ENCODE peak calls at places on chromosomes 4 and X, in seven cellular contexts. U is thoracic aorta, Y is sigmoid colon, G is A549, X is AG10803, F is upper lobe of left lung, O is endodermal cell. M is an unnamed sample.

GRCh38 chr4:103091601-103092223 is 7.9 kb downstream of the BDH2 start:
- DNase-seq in U (no peak), Y (no peak), G (peak), X (peak), F (no peak), O (peak), M (no peak)

GRCh38 chr4:111639120-111639519 is 506.1 kb upstream of the FAM241A start:
- DNase-seq in U (no peak), Y (no peak), G (peak), X (peak), F (no peak), O (no peak), M (no peak)

GRCh38 chr4:98284640-98285046 is 23.5 kb downstream of the RAP1GDS1 start:
- DNase-seq in U (no peak), Y (no peak), G (peak), X (no peak), F (no peak), O (peak), M (no peak)

GRCh38 chr4:38069271-38069760 is 109.1 kb downstream of the PTTG2 start:
- DNase-seq in U (no peak), Y (no peak), G (peak), X (no peak), F (peak), O (peak), M (no peak)

GRCh38 chr4:2604614-2605013 is 68.2 kb downstream of the FAM193A start:
- DNase-seq in U (no peak), Y (peak), G (no peak), X (no peak), F (no peak), O (no peak), M (no peak)

GRCh38 chrX:140715787-140716186 is 6.2 kb downstream of the LINC00632 start:
- DNase-seq in U (no peak), Y (no peak), G (no peak), X (no peak), F (no peak), O (no peak), M (no peak)

GRCh38 chr4:74098628-74098995 is 383 bp downstream of the CXCL2 start:
- DNase-seq in U (no peak), Y (peak), G (no peak), X (no peak), F (no peak), O (peak), M (no peak)

GRCh38 chr4:79241846-79242245 is 84.0 kb downstream of the NAA11 start:
- DNase-seq in U (no peak), Y (no peak), G (no peak), X (peak), F (no peak), O (peak), M (no peak)

GRCh38 chrX:101287402-101287801 is 3.7 kb downstream of the TAF7L start:
- DNase-seq in U (no peak), Y (no peak), G (peak), X (peak), F (no peak), O (no peak), M (peak)

GRCh38 chr4:110503588-110504435 is 27.9 kb downstream of the ENPEP start:
- DNase-seq in U (no peak), Y (no peak), G (no peak), X (peak), F (no peak), O (peak), M (no peak)

GRCh38 chr4:128159967-128160366 is 98.9 kb downstream of the LARP1B start:
- DNase-seq in U (no peak), Y (no peak), G (peak), X (peak), F (no peak), O (no peak), M (peak)

GRCh38 chr4:177108708-177109107 is 201.0 kb upstream of the NEIL3 start:
- DNase-seq in U (no peak), Y (no peak), G (peak), X (peak), F (no peak), O (no peak), M (no peak)
- TF ChIP-seq CTCF in U (no peak), Y (no peak), G (no peak), X (peak), F (no peak), O (peak), M (peak)

GRCh38 chr4:26217961-26218676 is 102.7 kb upstream of the RBPJ start:
- DNase-seq in U (no peak), Y (no peak), G (no peak), X (peak), F (no peak), O (peak), M (no peak)
- H3K4me3 ChIP-seq in U (no peak), Y (no peak), G (no peak), X (peak), F (no peak), O (no peak), M (no peak)

DNA sequence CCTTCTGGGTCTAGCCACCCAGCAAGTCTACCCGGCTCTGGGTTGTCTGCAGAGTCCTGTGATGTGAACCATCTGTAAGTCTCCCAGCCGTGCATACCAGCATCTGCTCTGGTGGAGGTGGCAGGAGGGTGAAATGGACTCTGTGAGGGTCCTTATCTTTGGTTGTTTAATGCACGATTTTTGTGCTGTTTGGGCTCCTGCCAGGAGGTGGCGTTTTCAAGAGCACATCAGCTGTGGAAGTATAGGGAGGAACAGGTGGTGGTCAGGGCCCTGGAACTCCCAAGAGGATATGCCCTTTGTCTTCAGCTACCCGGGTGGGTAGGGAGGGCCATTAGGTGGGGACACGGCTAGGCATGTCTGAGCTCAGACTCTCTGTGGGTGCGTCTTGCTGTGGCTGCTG is 66.5 kb upstream of the ZFP42 start:
- DNase-seq in U (no peak), Y (no peak), G (peak), X (no peak), F (no peak), O (peak), M (no peak)
- TF ChIP-seq CTCF in U (no peak), Y (no peak), G (no peak), X (no peak), F (no peak), O (peak), M (no peak)

GRCh38 chr4:87865288-87865687 is 32.5 kb downstream of the MEPE start:
- DNase-seq in U (no peak), Y (no peak), G (peak), X (no peak), F (no peak), O (no peak), M (no peak)
- H3K4me3 ChIP-seq in U (no peak), Y (no peak), G (no peak), X (no peak), F (no peak), O (peak), M (no peak)

GRCh38 chr4:76733380-76733779 is 164.6 kb downstream of the SOWAHB start:
- DNase-seq in U (no peak), Y (no peak), G (peak), X (no peak), F (no peak), O (peak), M (no peak)
- TF ChIP-seq CTCF in U (no peak), Y (no peak), G (peak), X (no peak), F (peak), O (peak), M (peak)

DNA sequence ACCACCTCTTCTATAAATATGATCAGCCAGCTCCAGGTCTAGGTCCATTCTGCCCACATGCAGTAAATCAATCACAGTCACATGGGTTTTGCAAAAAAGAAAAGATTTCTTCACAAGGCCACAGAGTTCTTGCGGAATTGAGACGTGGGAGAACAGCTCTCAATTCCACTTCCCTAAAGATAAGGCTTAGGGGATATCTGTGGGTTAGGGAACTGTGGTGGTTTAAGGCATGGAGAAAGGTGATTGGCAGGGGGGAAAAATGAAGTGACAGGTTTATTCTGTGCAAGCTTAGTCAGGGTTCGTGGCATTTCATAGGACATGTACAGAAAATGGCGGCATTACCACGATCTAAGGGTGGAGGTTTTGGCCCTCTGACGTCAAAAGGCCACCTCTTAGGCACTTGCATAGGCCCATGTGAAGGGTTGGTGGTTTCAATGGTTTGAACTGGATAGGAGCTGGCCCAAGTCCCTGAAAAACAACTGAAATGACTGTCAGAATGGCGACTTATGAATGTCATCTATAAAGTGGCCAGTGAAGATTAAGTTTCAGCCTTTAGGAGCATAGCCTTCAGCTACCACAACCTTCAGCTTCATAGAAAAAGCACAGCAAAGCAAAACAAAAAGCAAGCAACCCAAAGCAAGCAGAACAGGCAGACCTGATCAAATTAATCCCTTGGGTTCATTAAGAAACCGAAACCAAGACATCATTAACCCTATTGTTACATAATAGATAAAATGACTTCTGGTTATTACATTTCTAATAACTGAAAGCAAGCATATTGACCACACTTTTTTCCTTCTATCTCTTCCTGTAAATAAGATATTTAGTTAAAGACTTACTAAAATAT is 289.8 kb upstream of the SFRP2 start:
- DNase-seq in U (no peak), Y (no peak), G (no peak), X (no peak), F (no peak), O (no peak), M (no peak)
- H3K4me3 ChIP-seq in U (no peak), Y (no peak), G (no peak), X (no peak), F (no peak), O (no peak), M (no peak)

DNA sequence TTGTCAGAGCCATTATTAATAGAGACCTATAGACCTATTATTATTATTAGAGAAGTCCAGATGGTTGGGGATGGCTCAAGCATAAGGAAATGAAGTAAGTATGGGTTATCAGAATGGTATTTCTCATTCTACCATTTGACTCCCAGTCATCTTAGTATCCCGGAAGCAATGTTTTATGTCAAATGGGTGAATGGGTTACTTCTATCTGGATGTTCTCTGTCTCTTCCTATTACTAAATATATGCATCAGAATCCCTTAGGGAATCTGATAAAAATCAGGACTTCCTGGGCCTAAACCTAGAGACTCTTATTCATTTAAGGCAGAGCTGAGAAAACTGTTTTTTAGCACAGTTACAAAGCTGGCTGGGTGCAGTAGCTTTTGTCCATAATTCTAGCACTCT is 149.9 kb downstream of the SLC10A7 start:
- DNase-seq in U (no peak), Y (no peak), G (no peak), X (no peak), F (no peak), O (no peak), M (no peak)
- TF ChIP-seq CTCF in U (no peak), Y (no peak), G (no peak), X (no peak), F (no peak), O (no peak), M (no peak)

GRCh38 chrX:74422029-74422352 is 698 bp downstream of the SLC16A2 start:
- DNase-seq in U (no peak), Y (no peak), G (no peak), X (no peak), F (no peak), O (no peak), M (no peak)
- H3K4me3 ChIP-seq in U (peak), Y (peak), G (peak), X (peak), F (peak), O (peak), M (peak)

M was measured in HFF-Myc.